ENCODE peak calls at places on chromosome 7, in eight cellular contexts. One of them, this sample, is unnamed.
A peak's percentile ranks its signal among the peaks of the same experiment; 100 is the strongest.

GRCh38 chr7:123538897-123539296 is 4.5 kb upstream of the IQUB start:
- DNase-seq in H9: no peak
- DNase-seq in EH: peak; percentile 36
- DNase-seq in midbrain: no peak
- DNase-seq in hepatocyte: no peak
- DNase-seq in activated naive CD8-positive, alpha-beta T cell treated with anti-CD3 and anti-CD28 coated beads, Interleukin-2, amount 50 U/mL, for 16 hours: no peak
- DNase-seq in uterus: no peak
- DNase-seq in K562: no peak
- DNase-seq in this sample: no peak

GRCh38 chr7:55021053-55021452 is 2.2 kb downstream of the EGFR start:
- DNase-seq in hepatocyte: no peak
- DNase-seq in EH: no peak
- DNase-seq in K562: no peak
- DNase-seq in uterus: no peak
- DNase-seq in midbrain: no peak
- DNase-seq in activated naive CD8-positive, alpha-beta T cell treated with anti-CD3 and anti-CD28 coated beads, Interleukin-2, amount 50 U/mL, for 16 hours: no peak
- DNase-seq in H9: no peak
- DNase-seq in this sample: no peak

GRCh38 chr7:141674702-141675101 is 27.3 kb downstream of the DENND11 start:
- DNase-seq in K562: peak; percentile 53
- DNase-seq in midbrain: peak; percentile 23
- DNase-seq in activated naive CD8-positive, alpha-beta T cell treated with anti-CD3 and anti-CD28 coated beads, Interleukin-2, amount 50 U/mL, for 16 hours: no peak
- DNase-seq in EH: no peak
- DNase-seq in uterus: no peak
- DNase-seq in H9: peak; percentile 82
- DNase-seq in hepatocyte: no peak
- DNase-seq in this sample: no peak

GRCh38 chr7:29005829-29006228 is 47.7 kb upstream of the TRIL start:
- DNase-seq in H9: no peak
- DNase-seq in midbrain: no peak
- DNase-seq in EH: peak; percentile 23
- DNase-seq in activated naive CD8-positive, alpha-beta T cell treated with anti-CD3 and anti-CD28 coated beads, Interleukin-2, amount 50 U/mL, for 16 hours: no peak
- DNase-seq in uterus: no peak
- DNase-seq in K562: no peak
- DNase-seq in hepatocyte: peak; percentile 28
- DNase-seq in this sample: no peak

GRCh38 chr7:77395543-77395942 is 20.6 kb downstream of the GSAP start:
- DNase-seq in K562: no peak
- DNase-seq in H9: no peak
- DNase-seq in hepatocyte: peak; percentile 26
- DNase-seq in uterus: no peak
- DNase-seq in EH: no peak
- DNase-seq in midbrain: no peak
- DNase-seq in activated naive CD8-positive, alpha-beta T cell treated with anti-CD3 and anti-CD28 coated beads, Interleukin-2, amount 50 U/mL, for 16 hours: no peak
- DNase-seq in this sample: no peak

GRCh38 chr7:128914566-128915151 is 4.2 kb upstream of the KCP start:
- DNase-seq in EH: no peak
- DNase-seq in uterus: no peak
- DNase-seq in K562: no peak
- DNase-seq in midbrain: no peak
- DNase-seq in hepatocyte: no peak
- DNase-seq in H9: peak; percentile 53
- DNase-seq in activated naive CD8-positive, alpha-beta T cell treated with anti-CD3 and anti-CD28 coated beads, Interleukin-2, amount 50 U/mL, for 16 hours: no peak
- DNase-seq in this sample: no peak

GRCh38 chr7:42407828-42408227 is 170.8 kb upstream of the GLI3 start:
- DNase-seq in midbrain: no peak
- DNase-seq in hepatocyte: no peak
- DNase-seq in H9: no peak
- DNase-seq in activated naive CD8-positive, alpha-beta T cell treated with anti-CD3 and anti-CD28 coated beads, Interleukin-2, amount 50 U/mL, for 16 hours: no peak
- DNase-seq in uterus: no peak
- DNase-seq in EH: peak; percentile 2
- DNase-seq in K562: no peak
- DNase-seq in this sample: no peak

GRCh38 chr7:119329715-119330114 is 943.3 kb upstream of the KCND2 start:
- DNase-seq in activated naive CD8-positive, alpha-beta T cell treated with anti-CD3 and anti-CD28 coated beads, Interleukin-2, amount 50 U/mL, for 16 hours: no peak
- DNase-seq in EH: no peak
- DNase-seq in uterus: no peak
- DNase-seq in K562: no peak
- DNase-seq in hepatocyte: no peak
- DNase-seq in H9: no peak
- DNase-seq in midbrain: no peak
- DNase-seq in this sample: no peak

GRCh38 chr7:154680894-154681659 is 321.8 kb downstream of the PAXIP1 start:
- DNase-seq in K562: peak; percentile 82
- DNase-seq in activated naive CD8-positive, alpha-beta T cell treated with anti-CD3 and anti-CD28 coated beads, Interleukin-2, amount 50 U/mL, for 16 hours: no peak
- DNase-seq in midbrain: no peak
- DNase-seq in uterus: no peak
- DNase-seq in EH: no peak
- DNase-seq in hepatocyte: no peak
- DNase-seq in H9: no peak
- DNase-seq in this sample: no peak

GRCh38 chr7:25708211-25708610 is 443.8 kb upstream of the NFE2L3 start:
- DNase-seq in EH: no peak
- DNase-seq in midbrain: no peak
- DNase-seq in K562: no peak
- DNase-seq in uterus: no peak
- DNase-seq in H9: no peak
- DNase-seq in activated naive CD8-positive, alpha-beta T cell treated with anti-CD3 and anti-CD28 coated beads, Interleukin-2, amount 50 U/mL, for 16 hours: no peak
- DNase-seq in hepatocyte: no peak
- DNase-seq in this sample: no peak

GRCh38 chr7:133691727-133692450 is 435.3 kb upstream of the LRGUK start:
- DNase-seq in midbrain: no peak
- DNase-seq in activated naive CD8-positive, alpha-beta T cell treated with anti-CD3 and anti-CD28 coated beads, Interleukin-2, amount 50 U/mL, for 16 hours: no peak
- DNase-seq in EH: no peak
- DNase-seq in uterus: no peak
- DNase-seq in H9: no peak
- DNase-seq in hepatocyte: no peak
- DNase-seq in K562: no peak
- DNase-seq in this sample: no peak

GRCh38 chr7:41188163-41189130 is 514.4 kb downstream of the INHBA start:
- DNase-seq in EH: peak; percentile 92
- DNase-seq in H9: no peak
- DNase-seq in K562: no peak
- DNase-seq in hepatocyte: no peak
- DNase-seq in midbrain: no peak
- DNase-seq in uterus: no peak
- DNase-seq in activated naive CD8-positive, alpha-beta T cell treated with anti-CD3 and anti-CD28 coated beads, Interleukin-2, amount 50 U/mL, for 16 hours: no peak
- DNase-seq in this sample: no peak

GRCh38 chr7:43076189-43076605 is 36.2 kb upstream of the HECW1 start:
- DNase-seq in uterus: no peak
- DNase-seq in EH: peak; percentile 65
- DNase-seq in midbrain: no peak
- DNase-seq in activated naive CD8-positive, alpha-beta T cell treated with anti-CD3 and anti-CD28 coated beads, Interleukin-2, amount 50 U/mL, for 16 hours: no peak
- DNase-seq in H9: peak; percentile 40
- DNase-seq in K562: no peak
- DNase-seq in hepatocyte: no peak
- DNase-seq in this sample: no peak

GRCh38 chr7:152145853-152146466 is 120.5 kb downstream of the GALNT11 start:
- DNase-seq in hepatocyte: peak; percentile 53
- DNase-seq in K562: no peak
- DNase-seq in H9: no peak
- DNase-seq in EH: peak; percentile 84
- DNase-seq in activated naive CD8-positive, alpha-beta T cell treated with anti-CD3 and anti-CD28 coated beads, Interleukin-2, amount 50 U/mL, for 16 hours: no peak
- DNase-seq in midbrain: peak; percentile 49
- DNase-seq in uterus: no peak
- DNase-seq in this sample: peak; percentile 63

GRCh38 chr7:1318661-1319060 is 86.0 kb downstream of the UNCX start:
- DNase-seq in EH: no peak
- DNase-seq in uterus: no peak
- DNase-seq in activated naive CD8-positive, alpha-beta T cell treated with anti-CD3 and anti-CD28 coated beads, Interleukin-2, amount 50 U/mL, for 16 hours: no peak
- DNase-seq in hepatocyte: no peak
- DNase-seq in H9: no peak
- DNase-seq in K562: no peak
- DNase-seq in midbrain: no peak
- DNase-seq in this sample: no peak

GRCh38 chr7:12896316-12896715 is 208.9 kb downstream of the ARL4A start:
- DNase-seq in hepatocyte: no peak
- DNase-seq in activated naive CD8-positive, alpha-beta T cell treated with anti-CD3 and anti-CD28 coated beads, Interleukin-2, amount 50 U/mL, for 16 hours: no peak
- DNase-seq in uterus: no peak
- DNase-seq in midbrain: no peak
- DNase-seq in H9: no peak
- DNase-seq in K562: no peak
- DNase-seq in EH: no peak
- DNase-seq in this sample: no peak

GRCh38 chr7:156178214-156178613 is 366.0 kb upstream of the SHH start:
- DNase-seq in midbrain: no peak
- DNase-seq in activated naive CD8-positive, alpha-beta T cell treated with anti-CD3 and anti-CD28 coated beads, Interleukin-2, amount 50 U/mL, for 16 hours: no peak
- DNase-seq in H9: no peak
- DNase-seq in EH: no peak
- DNase-seq in K562: no peak
- DNase-seq in hepatocyte: no peak
- DNase-seq in uterus: no peak
- DNase-seq in this sample: no peak

GRCh38 chr7:80699656-80700318 is 61.3 kb downstream of the CD36 start:
- DNase-seq in uterus: no peak
- DNase-seq in K562: no peak
- DNase-seq in H9: no peak
- DNase-seq in hepatocyte: no peak
- DNase-seq in midbrain: no peak
- DNase-seq in EH: peak; percentile 53
- DNase-seq in activated naive CD8-positive, alpha-beta T cell treated with anti-CD3 and anti-CD28 coated beads, Interleukin-2, amount 50 U/mL, for 16 hours: no peak
- DNase-seq in this sample: no peak

GRCh38 chr7:156475666-156476065 is 164.9 kb upstream of the RNF32 start:
- DNase-seq in hepatocyte: no peak
- DNase-seq in uterus: no peak
- DNase-seq in H9: no peak
- DNase-seq in midbrain: no peak
- DNase-seq in K562: no peak
- DNase-seq in activated naive CD8-positive, alpha-beta T cell treated with anti-CD3 and anti-CD28 coated beads, Interleukin-2, amount 50 U/mL, for 16 hours: no peak
- DNase-seq in EH: peak; percentile 1
- DNase-seq in this sample: no peak

GRCh38 chr7:51802698-51803097 is 486.1 kb upstream of the COBL start:
- DNase-seq in EH: no peak
- DNase-seq in H9: peak; percentile 31
- DNase-seq in hepatocyte: no peak
- DNase-seq in activated naive CD8-positive, alpha-beta T cell treated with anti-CD3 and anti-CD28 coated beads, Interleukin-2, amount 50 U/mL, for 16 hours: no peak
- DNase-seq in midbrain: no peak
- DNase-seq in uterus: no peak
- DNase-seq in K562: no peak
- DNase-seq in this sample: no peak

GRCh38 chr7:149166142-149166541 is 18.9 kb downstream of the ZNF398 start:
- DNase-seq in K562: no peak
- DNase-seq in activated naive CD8-positive, alpha-beta T cell treated with anti-CD3 and anti-CD28 coated beads, Interleukin-2, amount 50 U/mL, for 16 hours: no peak
- DNase-seq in midbrain: no peak
- DNase-seq in hepatocyte: no peak
- DNase-seq in uterus: no peak
- DNase-seq in H9: no peak
- DNase-seq in EH: no peak
- DNase-seq in this sample: no peak

GRCh38 chr7:92835851-92836488 is 403 bp downstream of the CDK6 start:
- DNase-seq in activated naive CD8-positive, alpha-beta T cell treated with anti-CD3 and anti-CD28 coated beads, Interleukin-2, amount 50 U/mL, for 16 hours: no peak
- DNase-seq in EH: peak; percentile 48
- DNase-seq in midbrain: no peak
- DNase-seq in hepatocyte: peak; percentile 28
- DNase-seq in uterus: peak; percentile 18
- DNase-seq in K562: peak; percentile 81
- DNase-seq in H9: no peak
- DNase-seq in this sample: peak; percentile 15

GRCh38 chr7:35749548-35749947 is 51.3 kb upstream of the SEPTIN7 start:
- DNase-seq in activated naive CD8-positive, alpha-beta T cell treated with anti-CD3 and anti-CD28 coated beads, Interleukin-2, amount 50 U/mL, for 16 hours: no peak
- DNase-seq in K562: no peak
- DNase-seq in hepatocyte: no peak
- DNase-seq in midbrain: no peak
- DNase-seq in uterus: peak; percentile 65
- DNase-seq in H9: no peak
- DNase-seq in EH: peak; percentile 49
- DNase-seq in this sample: no peak

GRCh38 chr7:41976411-41976810 is 260.6 kb downstream of the GLI3 start:
- DNase-seq in H9: no peak
- DNase-seq in midbrain: no peak
- DNase-seq in EH: no peak
- DNase-seq in uterus: no peak
- DNase-seq in activated naive CD8-positive, alpha-beta T cell treated with anti-CD3 and anti-CD28 coated beads, Interleukin-2, amount 50 U/mL, for 16 hours: no peak
- DNase-seq in hepatocyte: no peak
- DNase-seq in K562: no peak
- DNase-seq in this sample: no peak

This sample was measured in HuH-7.